ENCODE peak calls at places on chromosomes 1 and 21, in five cellular contexts. One of them, this sample, is unnamed.
A peak's percentile ranks its signal among the peaks of the same experiment; 100 is the strongest.

GRCh38 chr1:170530972-170531757 is 801 bp upstream of the GORAB start:
- DNase-seq in mesenchymal stem cell: no peak
- DNase-seq in psoas muscle: peak; percentile 16
- DNase-seq in uterus: peak; percentile 67
- DNase-seq in ascending aorta: no peak
- DNase-seq in this sample: peak; percentile 59

GRCh38 chr1:119181236-119181635 is 40.8 kb upstream of the WARS2 start:
- DNase-seq in psoas muscle: no peak
- DNase-seq in mesenchymal stem cell: no peak
- DNase-seq in uterus: no peak
- DNase-seq in ascending aorta: no peak
- DNase-seq in this sample: no peak

GRCh38 chr1:32874860-32875793 is 4.4 kb upstream of the FNDC5 start:
- DNase-seq in mesenchymal stem cell: no peak
- DNase-seq in ascending aorta: no peak
- DNase-seq in psoas muscle: no peak
- DNase-seq in uterus: no peak
- DNase-seq in this sample: peak; percentile 32

GRCh38 chr1:41108696-41109284 is 87.3 kb upstream of the SLFNL1 start:
- DNase-seq in mesenchymal stem cell: peak; percentile 36
- DNase-seq in psoas muscle: peak; percentile 21
- DNase-seq in uterus: peak; percentile 69
- DNase-seq in ascending aorta: no peak
- DNase-seq in this sample: no peak

GRCh38 chr1:152035406-152036315 is 1.1 kb downstream of the S100A11 start:
- DNase-seq in mesenchymal stem cell: peak; percentile 53
- DNase-seq in psoas muscle: no peak
- DNase-seq in uterus: peak; percentile 29
- DNase-seq in ascending aorta: no peak
- DNase-seq in this sample: no peak

GRCh38 chr1:185785586-185785985 is 51.4 kb downstream of the HMCN1 start:
- DNase-seq in uterus: no peak
- DNase-seq in psoas muscle: no peak
- DNase-seq in ascending aorta: no peak
- DNase-seq in mesenchymal stem cell: no peak
- DNase-seq in this sample: no peak

GRCh38 chr1:215797859-215798258 is 230.8 kb downstream of the KCTD3 start:
- DNase-seq in mesenchymal stem cell: no peak
- DNase-seq in psoas muscle: no peak
- DNase-seq in uterus: no peak
- DNase-seq in ascending aorta: no peak
- DNase-seq in this sample: no peak

GRCh38 chr1:166036092-166036491 is 130.7 kb downstream of the FAM78B start:
- DNase-seq in ascending aorta: no peak
- DNase-seq in mesenchymal stem cell: no peak
- DNase-seq in uterus: no peak
- DNase-seq in psoas muscle: no peak
- DNase-seq in this sample: no peak

GRCh38 chr1:201009967-201010645 is 13.4 kb downstream of the KIF21B start:
- DNase-seq in ascending aorta: no peak
- DNase-seq in psoas muscle: no peak
- DNase-seq in uterus: no peak
- DNase-seq in mesenchymal stem cell: no peak
- DNase-seq in this sample: no peak

GRCh38 chr1:58249729-58250586 is 296.6 kb downstream of the OMA1 start:
- DNase-seq in psoas muscle: no peak
- DNase-seq in ascending aorta: no peak
- DNase-seq in uterus: peak; percentile 20
- DNase-seq in mesenchymal stem cell: peak; percentile 8
- DNase-seq in this sample: no peak

GRCh38 chr1:57353589-57353988 is 70.3 kb downstream of the DAB1 start:
- DNase-seq in psoas muscle: no peak
- DNase-seq in mesenchymal stem cell: no peak
- DNase-seq in uterus: no peak
- DNase-seq in ascending aorta: no peak
- DNase-seq in this sample: no peak

GRCh38 chr1:153774780-153775431 is at the start of gene SLC27A3:
- DNase-seq in ascending aorta: no peak
- DNase-seq in mesenchymal stem cell: no peak
- DNase-seq in uterus: peak; percentile 79
- DNase-seq in psoas muscle: peak; percentile 78
- DNase-seq in this sample: peak; percentile 93

GRCh38 chr1:43274804-43275180 is 5.0 kb downstream of the TMEM125 start:
- DNase-seq in psoas muscle: no peak
- DNase-seq in mesenchymal stem cell: no peak
- DNase-seq in uterus: no peak
- DNase-seq in ascending aorta: no peak
- DNase-seq in this sample: peak; percentile 54

GRCh38 chr1:56180806-56181205 is 398.6 kb downstream of the PLPP3 start:
- DNase-seq in uterus: no peak
- DNase-seq in psoas muscle: no peak
- DNase-seq in mesenchymal stem cell: peak; percentile 55
- DNase-seq in ascending aorta: no peak
- DNase-seq in this sample: no peak

GRCh38 chr1:3453203-3453761 is 1.2 kb upstream of the ARHGEF16 start:
- DNase-seq in mesenchymal stem cell: peak; percentile 63
- DNase-seq in uterus: peak; percentile 35
- DNase-seq in psoas muscle: peak; percentile 71
- DNase-seq in ascending aorta: no peak
- DNase-seq in this sample: peak; percentile 89

GRCh38 chr1:46903481-46903880 is 37.8 kb downstream of the CYP4A11 start:
- DNase-seq in mesenchymal stem cell: no peak
- DNase-seq in ascending aorta: no peak
- DNase-seq in uterus: no peak
- DNase-seq in psoas muscle: no peak
- DNase-seq in this sample: no peak

GRCh38 chr1:99599678-99600175 is 46.2 kb upstream of the PALMD start:
- DNase-seq in uterus: peak; percentile 22
- DNase-seq in psoas muscle: peak; percentile 54
- DNase-seq in ascending aorta: no peak
- DNase-seq in mesenchymal stem cell: peak; percentile 85
- DNase-seq in this sample: no peak

GRCh38 chr1:206839857-206840256 is 25.6 kb upstream of the IL20 start:
- DNase-seq in mesenchymal stem cell: peak; percentile 80
- DNase-seq in psoas muscle: no peak
- DNase-seq in uterus: no peak
- DNase-seq in ascending aorta: no peak
- DNase-seq in this sample: no peak
- H3K27ac ChIP-seq in mesenchymal stem cell: no peak overlapping the region
- H3K27ac ChIP-seq in psoas muscle: no peak overlapping the region
- H3K27ac ChIP-seq in uterus: no peak overlapping the region
- H3K27ac ChIP-seq in ascending aorta: no peak overlapping the region
- H3K27ac ChIP-seq in this sample: no peak overlapping the region

GRCh38 chr1:204466416-204467405 is 27.9 kb downstream of the PIK3C2B start:
- DNase-seq in mesenchymal stem cell: no peak
- DNase-seq in uterus: no peak
- DNase-seq in ascending aorta: peak; percentile 73
- DNase-seq in psoas muscle: peak; percentile 39
- DNase-seq in this sample: peak; percentile 61

GRCh38 chr1:204468766-204469302 is 25.8 kb downstream of the PIK3C2B start:
- DNase-seq in ascending aorta: no peak
- DNase-seq in mesenchymal stem cell: no peak
- DNase-seq in uterus: no peak
- DNase-seq in psoas muscle: no peak
- DNase-seq in this sample: peak; percentile 46

GRCh38 chr1:204468206-204468605 is 26.4 kb downstream of the PIK3C2B start:
- DNase-seq in ascending aorta: no peak
- DNase-seq in mesenchymal stem cell: no peak
- DNase-seq in psoas muscle: no peak
- DNase-seq in uterus: no peak
- DNase-seq in this sample: peak; percentile 40

GRCh38 chr1:204471687-204472086 is 22.9 kb downstream of the PIK3C2B start:
- DNase-seq in ascending aorta: no peak
- DNase-seq in mesenchymal stem cell: no peak
- DNase-seq in uterus: no peak
- DNase-seq in psoas muscle: no peak
- DNase-seq in this sample: no peak

DNA sequence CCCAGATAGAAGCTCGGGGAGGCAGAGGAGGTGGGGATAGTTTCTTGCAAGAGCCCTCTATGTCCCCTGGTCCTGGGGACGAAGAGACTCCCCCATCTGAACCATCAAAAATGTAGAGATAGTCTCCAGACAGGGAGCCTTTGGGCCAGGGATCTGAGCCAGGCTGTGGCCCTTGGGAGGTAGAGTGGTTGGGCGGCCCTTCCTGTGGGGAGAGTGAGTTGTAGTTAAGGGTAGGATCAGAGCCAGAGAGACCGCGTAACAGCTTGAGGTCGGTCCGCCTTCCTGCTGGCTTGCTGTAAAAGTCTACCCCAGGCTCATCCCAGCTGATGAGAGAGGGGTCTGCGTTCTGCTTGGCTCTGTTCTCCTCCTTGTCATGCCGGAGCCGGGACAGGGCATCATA is 25.3 kb downstream of the PIK3C2B start:
- DNase-seq in ascending aorta: no peak
- DNase-seq in psoas muscle: no peak
- DNase-seq in mesenchymal stem cell: no peak
- DNase-seq in uterus: no peak
- DNase-seq in this sample: peak; percentile 43
- H3K27ac ChIP-seq in ascending aorta: peak overlapping the region; percentile 97
- H3K27ac ChIP-seq in psoas muscle: no peak overlapping the region
- H3K27ac ChIP-seq in mesenchymal stem cell: no peak overlapping the region
- H3K27ac ChIP-seq in uterus: no peak overlapping the region
- H3K27ac ChIP-seq in this sample: no peak overlapping the region

GRCh38 chr1:111565079-111565478 is 54.5 kb upstream of the RAP1A start:
- DNase-seq in ascending aorta: no peak
- DNase-seq in uterus: peak; percentile 56
- DNase-seq in psoas muscle: no peak
- DNase-seq in mesenchymal stem cell: peak; percentile 73
- DNase-seq in this sample: no peak

GRCh38 chr1:111556318-111557037 is 53.0 kb upstream of the ADORA3 start:
- DNase-seq in ascending aorta: no peak
- DNase-seq in uterus: no peak
- DNase-seq in psoas muscle: no peak
- DNase-seq in mesenchymal stem cell: no peak
- DNase-seq in this sample: no peak

GRCh38 chr1:111561328-111561727 is 57.9 kb upstream of the ADORA3 start:
- DNase-seq in mesenchymal stem cell: no peak
- DNase-seq in ascending aorta: no peak
- DNase-seq in uterus: no peak
- DNase-seq in psoas muscle: no peak
- DNase-seq in this sample: no peak

GRCh38 chr1:111563619-111564018 is 56.0 kb upstream of the RAP1A start:
- DNase-seq in ascending aorta: no peak
- DNase-seq in mesenchymal stem cell: peak; percentile 89
- DNase-seq in uterus: peak; percentile 34
- DNase-seq in psoas muscle: no peak
- DNase-seq in this sample: no peak

GRCh38 chr1:111559736-111560279 is 56.4 kb upstream of the ADORA3 start:
- DNase-seq in mesenchymal stem cell: peak; percentile 40
- DNase-seq in ascending aorta: no peak
- DNase-seq in uterus: no peak
- DNase-seq in psoas muscle: no peak
- DNase-seq in this sample: no peak
- H3K27ac ChIP-seq in mesenchymal stem cell: peak overlapping the region; percentile 74
- H3K27ac ChIP-seq in ascending aorta: no peak overlapping the region
- H3K27ac ChIP-seq in uterus: no peak overlapping the region
- H3K27ac ChIP-seq in psoas muscle: no peak overlapping the region
- H3K27ac ChIP-seq in this sample: no peak overlapping the region

GRCh38 chr1:147169171-147169570 is 3.1 kb downstream of the PRKAB2 start:
- DNase-seq in ascending aorta: no peak
- DNase-seq in psoas muscle: no peak
- DNase-seq in uterus: no peak
- DNase-seq in mesenchymal stem cell: peak; percentile 7
- DNase-seq in this sample: no peak
- H3K27ac ChIP-seq in ascending aorta: no peak overlapping the region
- H3K27ac ChIP-seq in psoas muscle: peak overlapping the region; percentile 94
- H3K27ac ChIP-seq in uterus: no peak overlapping the region
- H3K27ac ChIP-seq in mesenchymal stem cell: no peak overlapping the region
- H3K27ac ChIP-seq in this sample: no peak overlapping the region

GRCh38 chr21:41579692-41580091 is 71.7 kb upstream of the TMPRSS2 start:
- DNase-seq in ascending aorta: no peak
- DNase-seq in uterus: no peak
- DNase-seq in mesenchymal stem cell: no peak
- DNase-seq in psoas muscle: no peak
- DNase-seq in this sample: no peak
- H3K27ac ChIP-seq in ascending aorta: no peak overlapping the region
- H3K27ac ChIP-seq in uterus: no peak overlapping the region
- H3K27ac ChIP-seq in mesenchymal stem cell: no peak overlapping the region
- H3K27ac ChIP-seq in psoas muscle: no peak overlapping the region
- H3K27ac ChIP-seq in this sample: no peak overlapping the region

DNA sequence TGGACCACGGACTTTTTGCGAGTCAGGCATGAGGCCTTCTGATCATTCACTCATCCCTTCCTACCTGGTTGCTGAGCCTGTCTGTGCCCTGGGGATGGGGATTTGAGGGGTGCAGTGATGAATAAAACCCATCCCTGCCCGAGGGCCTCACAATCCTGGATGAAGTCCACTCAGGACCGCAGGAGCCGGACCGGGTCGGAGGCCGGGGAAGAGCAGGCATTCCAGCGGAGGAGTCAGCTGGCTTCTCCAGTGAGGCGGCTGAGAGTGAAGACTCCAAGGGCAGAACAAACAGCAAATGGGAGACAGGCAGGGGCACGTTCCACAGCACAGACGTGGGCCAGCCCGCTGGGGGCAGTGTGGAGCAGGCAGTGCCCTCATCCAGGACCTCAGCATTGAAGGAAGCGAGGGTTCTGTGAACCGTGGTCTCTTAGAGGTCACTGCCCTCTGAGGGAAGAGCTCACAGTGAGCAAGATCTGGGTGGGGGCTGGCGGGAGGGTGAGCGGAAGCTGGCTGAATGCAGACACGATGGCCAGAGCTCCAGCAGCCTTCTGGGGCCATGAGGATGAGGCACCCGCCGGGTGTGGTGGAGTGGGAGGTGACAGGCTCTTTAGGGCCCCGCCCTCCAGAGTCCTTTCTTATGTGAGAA is 10.9 kb upstream of the LRRC3 start:
- DNase-seq in uterus: no peak
- DNase-seq in ascending aorta: no peak
- DNase-seq in mesenchymal stem cell: no peak
- DNase-seq in psoas muscle: peak; percentile 9
- DNase-seq in this sample: peak; percentile 46
- H3K27ac ChIP-seq in uterus: no peak overlapping the region
- H3K27ac ChIP-seq in ascending aorta: no peak overlapping the region
- H3K27ac ChIP-seq in mesenchymal stem cell: no peak overlapping the region
- H3K27ac ChIP-seq in psoas muscle: no peak overlapping the region
- H3K27ac ChIP-seq in this sample: no peak overlapping the region

GRCh38 chr1:2133879-2134215 is 60.7 kb downstream of the FAAP20 start:
- DNase-seq in mesenchymal stem cell: no peak
- DNase-seq in psoas muscle: no peak
- DNase-seq in uterus: no peak
- DNase-seq in ascending aorta: no peak
- DNase-seq in this sample: peak; percentile 73

GRCh38 chr1:2133039-2133878 is 61.3 kb downstream of the FAAP20 start:
- DNase-seq in uterus: peak; percentile 97
- DNase-seq in mesenchymal stem cell: peak; percentile 98
- DNase-seq in psoas muscle: peak; percentile 97
- DNase-seq in ascending aorta: peak; percentile 87
- DNase-seq in this sample: peak; percentile 99

GRCh38 chr1:2134604-2135307 is 59.8 kb downstream of the FAAP20 start:
- DNase-seq in psoas muscle: peak; percentile 13
- DNase-seq in mesenchymal stem cell: no peak
- DNase-seq in uterus: no peak
- DNase-seq in ascending aorta: no peak
- DNase-seq in this sample: peak; percentile 75

GRCh38 chr1:2135425-2135824 is 59.1 kb downstream of the FAAP20 start:
- DNase-seq in mesenchymal stem cell: peak; percentile 94
- DNase-seq in uterus: peak; percentile 34
- DNase-seq in ascending aorta: no peak
- DNase-seq in psoas muscle: peak; percentile 35
- DNase-seq in this sample: peak; percentile 91

GRCh38 chr1:2134232-2134603 is 60.4 kb downstream of the FAAP20 start:
- DNase-seq in mesenchymal stem cell: no peak
- DNase-seq in uterus: no peak
- DNase-seq in psoas muscle: no peak
- DNase-seq in ascending aorta: no peak
- DNase-seq in this sample: no peak
- H3K27ac ChIP-seq in mesenchymal stem cell: no peak overlapping the region
- H3K27ac ChIP-seq in uterus: peak overlapping the region; percentile 90
- H3K27ac ChIP-seq in psoas muscle: peak overlapping the region; percentile 60
- H3K27ac ChIP-seq in ascending aorta: peak overlapping the region; percentile 79
- H3K27ac ChIP-seq in this sample: peak overlapping the region; percentile 88